ENCODE peak calls at places on chromosome 14, in ten cellular contexts. X is brain microvascular endothelial cell, K is H9, G is iPS DF 6.9, D is psoas muscle, V is colonic mucosa, W is body of pancreas, U is AG04450, Q is mammary epithelial cell, Z is cardiac muscle cell. Y is an unnamed sample.

GRCh38 chr14:72590577-72590976 is 303.3 kb downstream of the DPF3 start:
- DNase-seq in X (no peak), K (no peak), G (no peak), D (no peak), V (no peak), W (peak; percentile 4), U (no peak), Q (no peak), Z (no peak), Y (no peak)

GRCh38 chr14:88452231-88452630 is 66.8 kb downstream of the SPATA7 start:
- DNase-seq in X (no peak), K (no peak), G (no peak), D (no peak), V (no peak), W (no peak), U (no peak), Q (no peak), Z (no peak), Y (no peak)

GRCh38 chr14:96039633-96040311 is 610 bp downstream of the C14orf132 start:
- DNase-seq in X (no peak), K (peak; percentile 61), G (no peak), D (peak; percentile 30), V (peak; percentile 21), W (no peak), U (no peak), Q (no peak), Z (peak; percentile 67), Y (peak; percentile 64)

GRCh38 chr14:106844608-106845285 is 1318.4 kb downstream of the TMEM121 start:
- DNase-seq in X (no peak), K (no peak), G (no peak), D (peak; percentile 70), V (peak; percentile 81), W (peak; percentile 55), U (no peak), Q (peak; percentile 49), Z (no peak), Y (no peak)

GRCh38 chr14:24119691-24120090 is 4.9 kb upstream of the NRL start:
- DNase-seq in X (no peak), K (no peak), G (no peak), D (no peak), V (no peak), W (no peak), U (no peak), Q (no peak), Z (no peak), Y (no peak)

GRCh38 chr14:102695172-102695569 is 82.1 kb upstream of the TRAF3 start:
- DNase-seq in X (no peak), K (no peak), G (no peak), D (no peak), V (no peak), W (no peak), U (no peak), Q (no peak), Z (no peak), Y (no peak)

GRCh38 chr14:34722723-34723545 is 8.5 kb upstream of the CFL2 start:
- DNase-seq in X (peak; percentile 52), K (peak; percentile 41), G (peak; percentile 22), D (no peak), V (peak; percentile 33), W (peak; percentile 38), U (no peak), Q (peak; percentile 38), Z (peak; percentile 52), Y (no peak)

GRCh38 chr14:77039285-77040058 is 11.0 kb upstream of the IRF2BPL start:
- DNase-seq in X (no peak), K (no peak), G (no peak), D (no peak), V (no peak), W (no peak), U (no peak), Q (peak; percentile 9), Z (peak; percentile 40), Y (no peak)

GRCh38 chr14:94673781-94674231 is 61.6 kb downstream of the SERPINA3 start:
- DNase-seq in X (peak; percentile 81), K (no peak), G (no peak), D (no peak), V (no peak), W (no peak), U (no peak), Q (no peak), Z (no peak), Y (no peak)

GRCh38 chr14:65062096-65063075 is 39.9 kb downstream of the MAX start:
- DNase-seq in X (no peak), K (no peak), G (no peak), D (no peak), V (no peak), W (no peak), U (no peak), Q (peak; percentile 21), Z (no peak), Y (peak; percentile 41)

GRCh38 chr14:68668531-68668930 is 124.3 kb downstream of the ZFP36L1 start:
- DNase-seq in X (no peak), K (no peak), G (no peak), D (no peak), V (no peak), W (peak; percentile 5), U (no peak), Q (no peak), Z (no peak), Y (peak; percentile 81)

GRCh38 chr14:25049559-25050493 is at the start of gene STXBP6:
- DNase-seq in X (no peak), K (peak; percentile 68), G (no peak), D (peak; percentile 76), V (peak; percentile 76), W (peak; percentile 89), U (no peak), Q (peak; percentile 62), Z (peak; percentile 85), Y (peak; percentile 9)

GRCh38 chr14:103002578-103003350 is 54.6 kb downstream of the CDC42BPB start:
- DNase-seq in X (no peak), K (no peak), G (no peak), D (no peak), V (no peak), W (no peak), U (no peak), Q (no peak), Z (no peak), Y (no peak)

GRCh38 chr14:51419685-51420084 is 179.6 kb downstream of the TMX1 start:
- DNase-seq in X (no peak), K (no peak), G (no peak), D (no peak), V (no peak), W (no peak), U (no peak), Q (no peak), Z (no peak), Y (no peak)

GRCh38 chr14:64758025-64758521 is 53.8 kb downstream of the PLEKHG3 start:
- DNase-seq in X (peak; percentile 42), K (no peak), G (no peak), D (no peak), V (peak; percentile 54), W (peak; percentile 68), U (no peak), Q (peak; percentile 86), Z (no peak), Y (no peak)

DNA sequence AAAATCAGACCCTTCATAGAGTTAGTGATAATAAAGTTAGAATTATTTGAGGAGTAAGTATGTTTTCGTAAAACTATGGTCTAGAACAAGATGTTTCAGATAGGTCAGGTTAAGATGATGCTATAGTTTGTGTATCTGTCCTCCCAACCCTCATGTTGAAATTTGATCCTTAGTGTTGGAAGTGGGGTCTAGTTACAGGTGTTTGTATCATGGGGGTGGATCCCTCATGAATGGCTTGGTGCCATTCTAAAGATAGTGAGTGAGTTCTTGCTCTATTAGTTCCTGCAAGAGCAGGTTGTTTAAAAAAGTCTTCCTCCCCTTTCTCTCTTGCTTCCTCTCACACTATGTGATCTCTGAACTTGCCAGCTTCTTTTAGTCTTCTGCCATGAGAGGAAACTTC is 707.3 kb upstream of the FOXG1 start:
- DNase-seq in X (no peak), K (no peak), G (no peak), D (no peak), V (no peak), W (no peak), U (no peak), Q (no peak), Z (no peak), Y (no peak)
- H3K27ac ChIP-seq in X (no peak overlapping the region), K (no peak overlapping the region), G (no peak overlapping the region), D (no peak overlapping the region), V (no peak overlapping the region), W (no peak overlapping the region), U (no peak overlapping the region), Q (no peak overlapping the region), Z (no peak overlapping the region), Y (no peak overlapping the region)

DNA sequence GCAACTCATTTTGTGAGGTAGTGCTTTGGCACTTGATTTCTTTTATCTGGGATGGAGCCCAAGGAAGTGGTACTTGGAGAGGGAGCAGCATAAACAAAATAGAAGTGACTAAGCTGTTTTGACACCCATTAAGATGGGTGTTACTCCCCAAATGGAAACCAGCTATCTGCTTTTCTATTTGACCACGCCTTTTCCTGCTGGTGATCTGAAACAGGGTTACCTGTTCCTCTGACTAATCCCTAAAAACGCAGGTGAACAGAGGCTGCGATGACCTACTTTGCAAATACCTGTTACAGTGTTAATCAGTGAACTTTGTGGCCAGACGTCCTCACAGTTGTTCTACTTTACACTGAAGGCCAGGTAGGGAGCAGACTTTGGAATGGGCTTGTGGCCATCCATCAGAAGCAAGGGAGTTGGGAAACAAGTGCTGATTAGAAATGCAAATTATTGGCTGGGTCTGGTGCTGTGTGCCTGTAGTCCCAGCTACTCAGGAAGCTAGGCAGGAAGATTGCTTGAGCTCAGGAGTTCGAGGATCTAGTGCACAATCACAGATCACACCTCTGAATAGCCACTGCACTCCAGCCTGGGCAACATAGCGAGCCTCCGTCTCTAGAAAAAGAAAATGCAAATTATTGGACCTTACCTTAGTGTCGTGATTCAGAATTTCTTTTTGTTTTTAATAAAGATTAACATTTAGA is 58.3 kb upstream of the HECTD1 start:
- DNase-seq in X (no peak), K (no peak), G (no peak), D (no peak), V (no peak), W (peak; percentile 56), U (no peak), Q (peak; percentile 83), Z (no peak), Y (no peak)
- H3K27ac ChIP-seq in X (no peak overlapping the region), K (no peak overlapping the region), G (no peak overlapping the region), D (no peak overlapping the region), V (no peak overlapping the region), W (no peak overlapping the region), U (no peak overlapping the region), Q (no peak overlapping the region), Z (no peak overlapping the region), Y (no peak overlapping the region)

GRCh38 chr14:104700747-104701215 is 11.4 kb downstream of the INF2 start:
- DNase-seq in X (no peak), K (no peak), G (no peak), D (no peak), V (no peak), W (no peak), U (no peak), Q (no peak), Z (no peak), Y (no peak)
- H3K27ac ChIP-seq in X (no peak overlapping the region), K (no peak overlapping the region), G (no peak overlapping the region), D (peak overlapping the region; percentile 30), V (no peak overlapping the region), W (no peak overlapping the region), U (no peak overlapping the region), Q (no peak overlapping the region), Z (peak overlapping the region; percentile 86), Y (no peak overlapping the region)

DNA sequence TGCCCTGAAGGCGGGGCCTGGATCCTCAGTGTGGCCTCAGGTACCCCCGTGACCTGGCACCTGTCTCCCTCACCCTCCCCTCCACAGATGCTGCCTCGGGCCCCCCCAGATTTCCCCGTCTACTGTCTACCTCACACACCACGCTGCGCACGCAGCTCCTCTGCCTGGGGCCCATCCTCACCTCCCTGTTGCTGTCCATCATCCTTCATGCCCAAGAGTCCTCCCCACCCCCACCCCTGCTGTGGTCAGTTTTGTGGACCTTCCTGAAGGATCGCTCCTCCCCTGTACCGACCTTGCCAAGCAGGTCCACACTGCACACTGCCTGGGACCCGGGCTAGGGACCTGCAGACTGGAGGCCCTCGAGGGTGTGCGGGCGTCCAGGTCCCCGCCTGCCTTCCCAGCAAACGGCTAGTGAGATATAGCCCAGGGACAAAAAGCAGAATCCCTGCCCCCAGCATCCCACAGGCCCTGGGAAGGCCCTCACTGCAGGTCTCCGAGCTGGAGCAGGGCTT is 197.4 kb upstream of the DIO3 start:
- DNase-seq in X (no peak), K (no peak), G (no peak), D (no peak), V (no peak), W (no peak), U (no peak), Q (no peak), Z (no peak), Y (no peak)
- H3K27ac ChIP-seq in X (no peak overlapping the region), K (no peak overlapping the region), G (no peak overlapping the region), D (peak overlapping the region; percentile 9), V (peak overlapping the region; percentile 15), W (no peak overlapping the region), U (no peak overlapping the region), Q (no peak overlapping the region), Z (no peak overlapping the region), Y (no peak overlapping the region)

Y was measured in WERI-Rb-1.